ENCODE peak calls at places on chromosomes 4 and X, in six cellular contexts. T is ovary, O is thyroid gland, U is IMR-90, W is tibial nerve, L is spleen. S is an unnamed sample.

GRCh38 chr4:149145803-149146202 is 669.8 kb downstream of the IQCM start:
- DNase-seq in T (no peak), L (no peak), U (peak; percentile 95), W (no peak), O (no peak), S (no peak)

GRCh38 chrX:9341305-9342201 is 123.3 kb upstream of the TBL1X start:
- DNase-seq in W (peak; percentile 19), U (peak; percentile 69), L (peak; percentile 94), O (peak; percentile 52), T (peak; percentile 62), S (no peak)

GRCh38 chr4:2696423-2696822 is 59.7 kb downstream of the TNIP2 start:
- DNase-seq in U (no peak), L (peak; percentile 90), O (peak; percentile 46), W (no peak), T (no peak), S (no peak)

GRCh38 chr4:18075823-18076433 is 54.4 kb upstream of the LCORL start:
- DNase-seq in U (peak; percentile 12), T (no peak), W (no peak), L (peak; percentile 75), O (peak; percentile 3), S (no peak)

GRCh38 chr4:26406346-26406975 is 83.8 kb downstream of the CCKAR start:
- DNase-seq in O (no peak), U (peak; percentile 36), L (no peak), T (no peak), W (no peak), S (no peak)

GRCh38 chr4:139853309-139853708 is 187.7 kb downstream of the MGST2 start:
- DNase-seq in U (no peak), O (no peak), W (no peak), L (no peak), T (no peak), S (no peak)

GRCh38 chr4:112127736-112128322 is 17.4 kb upstream of the FAM241A start:
- DNase-seq in O (no peak), W (no peak), T (no peak), U (peak; percentile 55), L (no peak), S (no peak)

GRCh38 chr4:68520985-68521384 is 55.1 kb downstream of the UGT2B17 start:
- DNase-seq in T (no peak), O (no peak), W (no peak), L (no peak), U (no peak), S (no peak)

GRCh38 chrX:31036895-31037294 is 34.9 kb downstream of the FTHL17 start:
- DNase-seq in U (peak; percentile 42), O (peak; percentile 53), T (peak; percentile 21), L (no peak), W (peak; percentile 11), S (no peak)

GRCh38 chr4:47106561-47106960 is 75.2 kb downstream of the GABRB1 start:
- DNase-seq in W (no peak), U (peak; percentile 79), L (no peak), T (no peak), O (no peak), S (no peak)

GRCh38 chrX:45801554-45801953 is 600.9 kb upstream of the DIPK2B start:
- DNase-seq in O (no peak), U (peak; percentile 34), T (no peak), W (no peak), L (no peak), S (no peak)

GRCh38 chr4:144831971-144832370 is 186.0 kb downstream of the HHIP start:
- DNase-seq in W (no peak), T (no peak), U (no peak), O (no peak), L (no peak), S (no peak)

GRCh38 chr4:602559-602942 is 22.8 kb upstream of the PDE6B start:
- DNase-seq in L (peak; percentile 64), O (peak; percentile 81), U (no peak), T (no peak), W (no peak), S (no peak)

GRCh38 chr4:9762823-9763475 is 18.5 kb upstream of the DRD5 start:
- DNase-seq in O (peak; percentile 63), U (peak; percentile 55), L (no peak), T (peak; percentile 55), W (peak; percentile 30), S (no peak)

GRCh38 chr4:2083116-2083825 is 24.1 kb downstream of the NAT8L start:
- DNase-seq in L (peak; percentile 39), O (no peak), T (peak; percentile 4), U (no peak), W (no peak), S (no peak)

GRCh38 chr4:141724646-141725045 is 88.3 kb downstream of the IL15 start:
- DNase-seq in U (peak; percentile 26), O (no peak), W (no peak), T (no peak), L (no peak), S (no peak)

GRCh38 chr4:169147217-169147616 is 123.5 kb downstream of the SH3RF1 start:
- DNase-seq in U (peak; percentile 34), W (no peak), L (no peak), T (no peak), O (no peak), S (no peak)

GRCh38 chr4:67049446-67049845 is 495.9 kb downstream of the CENPC start:
- DNase-seq in T (no peak), U (no peak), O (no peak), L (no peak), W (no peak), S (no peak)

GRCh38 chrX:81708506-81708905 is 506.6 kb downstream of the SH3BGRL start:
- DNase-seq in T (no peak), U (no peak), O (no peak), L (no peak), W (no peak), S (no peak)

GRCh38 chr4:101103381-101104142 is 243.8 kb downstream of the PPP3CA start:
- DNase-seq in U (peak; percentile 48), W (no peak), L (no peak), O (no peak), T (no peak), S (no peak)

GRCh38 chr4:144449623-144450022 is 196.3 kb upstream of the HHIP start:
- DNase-seq in L (peak; percentile 37), U (no peak), W (peak; percentile 33), O (no peak), T (no peak), S (peak; percentile 72)

GRCh38 chrX:49901068-49901467 is 21.3 kb upstream of the CLCN5 start:
- DNase-seq in O (no peak), T (no peak), U (no peak), W (no peak), L (no peak), S (no peak)

GRCh38 chrX:149508467-149508866 is 3.4 kb upstream of the IDS start:
- DNase-seq in U (no peak), O (no peak), L (no peak), W (no peak), T (no peak), S (no peak)

GRCh38 chr4:139556071-139556734 is at the start of gene SETD7:
- DNase-seq in W (peak; percentile 66), L (peak; percentile 92), U (peak; percentile 76), T (peak; percentile 82), O (peak; percentile 77), S (peak; percentile 86)

GRCh38 chrX:68910743-68911142 is 81.9 kb downstream of the EFNB1 start:
- DNase-seq in W (no peak), T (no peak), L (no peak), O (no peak), U (no peak), S (no peak)

GRCh38 chr4:94532016-94532789 is 80.5 kb downstream of the PDLIM5 start:
- DNase-seq in U (peak; percentile 57), T (no peak), L (no peak), W (no peak), O (no peak), S (no peak)

GRCh38 chr4:87005690-87006461 is 71.1 kb downstream of the AFF1 start:
- DNase-seq in W (no peak), L (no peak), T (no peak), O (no peak), U (no peak), S (no peak)

GRCh38 chrX:13088155-13088485 is 43.7 kb upstream of the FAM9C start:
- DNase-seq in U (no peak), L (peak; percentile 79), O (no peak), W (no peak), T (no peak), S (no peak)
- TF ChIP-seq POLR2A in U (no peak), L (no peak), O (no peak), W (no peak), T (no peak), S (no peak)

GRCh38 chr4:42119916-42120315 is 32.5 kb downstream of the BEND4 start:
- DNase-seq in L (no peak), O (no peak), T (no peak), U (no peak), W (no peak), S (no peak)

GRCh38 chr4:42122237-42122636 is 30.2 kb downstream of the BEND4 start:
- DNase-seq in L (no peak), T (no peak), U (no peak), O (no peak), W (no peak), S (no peak)

GRCh38 chr4:42123071-42123644 is 29.3 kb downstream of the BEND4 start:
- DNase-seq in O (no peak), U (no peak), T (no peak), W (no peak), L (no peak), S (no peak)
- H3K36me3 ChIP-seq in O (no peaks in the 10 kb centered on the region), U (no peaks in the 10 kb centered on the region), T (no peaks in the 10 kb centered on the region), W (no peaks in the 10 kb centered on the region), L (no peaks in the 10 kb centered on the region), S (no peaks in the 10 kb centered on the region)

GRCh38 chrX:130083107-130083490 is 27.2 kb downstream of the ELF4 start:
- DNase-seq in L (no peak), W (no peak), T (no peak), O (no peak), U (no peak), S (no peak)

GRCh38 chrX:130080791-130081367 is 29.4 kb downstream of the ELF4 start:
- DNase-seq in L (no peak), T (no peak), U (no peak), O (no peak), W (no peak), S (no peak)

GRCh38 chrX:130079824-130080406 is 30.4 kb downstream of the ELF4 start:
- DNase-seq in L (no peak), T (peak; percentile 65), U (peak; percentile 75), W (no peak), O (peak; percentile 54), S (no peak)

GRCh38 chrX:130082244-130083106 is 27.8 kb downstream of the ELF4 start:
- DNase-seq in U (no peak), W (no peak), L (peak; percentile 92), T (peak; percentile 50), O (no peak), S (peak; percentile 75)

GRCh38 chrX:130081421-130082045 is 28.8 kb downstream of the ELF4 start:
- DNase-seq in T (no peak), W (no peak), U (no peak), O (no peak), L (no peak), S (no peak)
- TF ChIP-seq POLR2A in T (no peak), W (no peak), U (no peak), O (no peak), L (no peak), S (no peak)

DNA sequence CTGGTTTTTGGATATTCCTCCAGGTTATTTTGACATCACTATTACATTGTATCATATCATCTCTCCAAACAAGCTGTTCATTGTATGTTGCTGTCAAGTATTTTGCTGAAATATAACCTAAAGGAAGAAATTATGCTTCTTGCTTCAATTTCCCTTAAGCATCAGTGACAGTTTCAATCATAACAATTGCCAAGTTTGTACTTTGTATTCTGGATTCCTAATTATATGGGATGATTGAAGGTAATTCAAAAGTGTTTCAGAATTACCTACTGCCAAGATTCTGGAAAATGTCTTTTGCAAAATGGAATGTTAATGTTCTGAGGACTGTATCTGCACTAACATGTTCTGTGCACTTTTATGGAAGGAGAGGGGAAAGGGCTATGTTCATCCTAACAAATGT is 228.7 kb downstream of the PRDM5 start:
- DNase-seq in O (no peak), U (no peak), L (no peak), W (no peak), T (no peak), S (no peak)
- H3K36me3 ChIP-seq in O (no peaks in the 10 kb centered on the region), U (no peaks in the 10 kb centered on the region), L (no peaks in the 10 kb centered on the region), W (no peaks in the 10 kb centered on the region), T (no peaks in the 10 kb centered on the region), S (no peaks in the 10 kb centered on the region)